ENCODE peak calls at places on chromosome 20, in eight cellular contexts. Y, A, V, I, B, P, N and L are unnamed samples.

GRCh38 chr20:1308702-1309095 is 20.2 kb downstream of the SDCBP2 start:
- DNase-seq in B (no peak), P (no peak), Y (no peak), N (no peak), A (no peak), V (no peak), I (no peak), L (no peak)

GRCh38 chr20:47493175-47493953 is 8.3 kb upstream of the NCOA3 start:
- DNase-seq in I (peak; percentile 70), Y (no peak), N (peak; percentile 61), P (peak; percentile 42), V (peak; percentile 94), A (no peak), B (no peak), L (peak; percentile 78)

GRCh38 chr20:35319206-35320197 is 27.3 kb upstream of the FAM83C start:
- DNase-seq in N (peak; percentile 84), Y (no peak), A (no peak), V (no peak), P (no peak), B (no peak), I (no peak), L (no peak)

GRCh38 chr20:25039697-25040437 is 18.1 kb downstream of the ACSS1 start:
- DNase-seq in Y (no peak), N (peak; percentile 41), B (no peak), A (peak; percentile 57), P (no peak), V (peak; percentile 95), I (no peak), L (no peak)

GRCh38 chr20:32164984-32165735 is 42.4 kb downstream of the PLAGL2 start:
- DNase-seq in A (no peak), B (no peak), N (peak; percentile 81), Y (no peak), V (no peak), P (no peak), I (no peak), L (no peak)

GRCh38 chr20:20498081-20498861 is 130.4 kb downstream of the INSM1 start:
- DNase-seq in A (peak; percentile 57), I (no peak), P (peak; percentile 37), N (no peak), Y (no peak), B (no peak), V (no peak), L (no peak)

GRCh38 chr20:43508604-43509040 is 1.1 kb downstream of the L3MBTL1 start:
- DNase-seq in I (peak; percentile 82), V (no peak), P (no peak), N (no peak), A (no peak), B (no peak), Y (no peak), L (no peak)

GRCh38 chr20:38181207-38181693 is 16.2 kb upstream of the TGM2 start:
- DNase-seq in B (peak; percentile 22), P (no peak), N (peak; percentile 40), A (no peak), I (peak; percentile 75), V (no peak), Y (no peak), L (no peak)

GRCh38 chr20:23229989-23230388 is 120.6 kb upstream of the NXT1 start:
- DNase-seq in B (no peak), N (no peak), Y (no peak), A (no peak), I (no peak), V (no peak), P (no peak), L (no peak)

GRCh38 chr20:31974975-31975481 is 7.1 kb downstream of the XKR7 start:
- DNase-seq in V (no peak), I (no peak), P (no peak), B (no peak), N (no peak), Y (no peak), A (no peak), L (no peak)

GRCh38 chr20:48718914-48719578 is 108.8 kb downstream of the PREX1 start:
- DNase-seq in N (no peak), V (no peak), B (no peak), I (no peak), P (no peak), Y (peak; percentile 11), A (no peak), L (no peak)

GRCh38 chr20:31674895-31675827 is 37.4 kb downstream of the COX4I2 start:
- DNase-seq in N (peak; percentile 94), B (peak; percentile 59), A (peak; percentile 23), P (no peak), I (peak; percentile 35), Y (peak; percentile 39), V (peak; percentile 77), L (peak; percentile 89)

GRCh38 chr20:19438488-19438887 is 226.0 kb downstream of the SLC24A3 start:
- DNase-seq in B (no peak), V (no peak), P (no peak), N (no peak), Y (no peak), I (no peak), A (no peak), L (no peak)

GRCh38 chr20:11582073-11582472 is 335.6 kb upstream of the BTBD3 start:
- DNase-seq in P (no peak), Y (no peak), I (no peak), B (no peak), N (no peak), V (no peak), A (no peak), L (no peak)

GRCh38 chr20:33568378-33569289 is 78.7 kb downstream of the CBFA2T2 start:
- DNase-seq in V (peak; percentile 33), I (no peak), A (peak; percentile 4), B (no peak), N (no peak), P (peak; percentile 98), Y (no peak), L (peak; percentile 45)

GRCh38 chr20:19661717-19662637 is 96.1 kb upstream of the RIN2 start:
- DNase-seq in A (peak; percentile 22), I (peak; percentile 56), N (peak; percentile 12), B (peak; percentile 35), P (no peak), Y (no peak), V (peak; percentile 74), L (peak; percentile 58)

GRCh38 chr20:61354501-61354900 is 102.4 kb downstream of the CDH4 start:
- DNase-seq in V (no peak), N (no peak), Y (no peak), A (no peak), P (no peak), I (no peak), B (no peak), L (no peak)

GRCh38 chr20:49768204-49769124 is 44.2 kb upstream of the SLC9A8 start:
- DNase-seq in N (peak; percentile 95), V (peak; percentile 84), P (no peak), I (peak; percentile 90), B (no peak), Y (no peak), A (no peak), L (peak; percentile 97)

GRCh38 chr20:52217689-52218395 is 26.3 kb upstream of the ZFP64 start:
- DNase-seq in N (no peak), I (no peak), A (no peak), P (no peak), B (no peak), V (no peak), Y (no peak), L (no peak)

GRCh38 chr20:62065669-62066338 is at the start of gene TAF4:
- DNase-seq in Y (peak; percentile 77), P (no peak), N (peak; percentile 54), V (peak; percentile 70), A (peak; percentile 88), I (peak; percentile 51), B (peak; percentile 100), L (peak; percentile 40)

GRCh38 chr20:19915111-19915798 is 101.9 kb upstream of the NAA20 start:
- DNase-seq in Y (no peak), A (no peak), V (peak; percentile 49), P (no peak), N (no peak), I (no peak), B (no peak), L (no peak)

GRCh38 chr20:21074605-21075336 is 31.4 kb downstream of the LINC00237 start:
- DNase-seq in B (peak; percentile 25), P (no peak), V (no peak), Y (no peak), N (peak; percentile 60), A (no peak), I (no peak), L (no peak)

GRCh38 chr20:19074828-19075516 is 137.5 kb upstream of the SLC24A3 start:
- DNase-seq in Y (no peak), A (no peak), P (no peak), B (peak; percentile 27), I (no peak), N (no peak), V (peak; percentile 10), L (peak; percentile 29)

GRCh38 chr20:57657537-57658446 is 37.6 kb upstream of the ZBP1 start:
- DNase-seq in N (no peak), Y (no peak), A (no peak), I (no peak), B (no peak), P (peak; percentile 7), V (peak; percentile 28), L (no peak)

GRCh38 chr20:38208523-38208922 is 43.5 kb upstream of the TGM2 start:
- DNase-seq in N (no peak), Y (no peak), I (no peak), B (no peak), P (no peak), A (no peak), V (no peak), L (no peak)

GRCh38 chr20:4633780-4634179 is 87.9 kb upstream of the PRND start:
- DNase-seq in P (no peak), A (no peak), V (peak; percentile 22), B (no peak), N (peak; percentile 81), Y (no peak), I (peak; percentile 56), L (peak; percentile 79)

GRCh38 chr20:33719277-33719988 is 677 bp downstream of the PXMP4 start:
- DNase-seq in N (no peak), B (no peak), V (no peak), I (no peak), P (no peak), A (no peak), Y (no peak), L (no peak)